ENCODE peak calls at places on chromosomes 6 and 20, in eight cellular contexts. T is mucosa of descending colon, F is breast epithelium, G is right atrium auricular region, I is A549, D is right lobe of liver, U is heart left ventricle, E is GM23248. W is an unnamed sample.

GRCh38 chr6:2725999-2726567 is 24.6 kb downstream of the MYLK4 start:
- DNase-seq in T (no peak), F (no peak), G (no peak), I (no peak), D (no peak), U (no peak), E (peak; percentile 69), W (peak; percentile 60)

GRCh38 chr6:35400901-35401311 is 51.2 kb upstream of the FANCE start:
- DNase-seq in T (peak; percentile 57), F (no peak), G (no peak), I (peak; percentile 32), D (no peak), U (no peak), E (peak; percentile 30), W (no peak)

GRCh38 chr6:96626749-96627353 is 63.9 kb downstream of the FHL5 start:
- DNase-seq in T (no peak), F (no peak), G (no peak), I (peak; percentile 10), D (no peak), U (no peak), E (peak; percentile 63), W (no peak)

GRCh38 chr6:29708432-29709177 is 14.6 kb upstream of the HLA-F start:
- DNase-seq in T (no peak), F (no peak), G (no peak), I (no peak), D (no peak), U (no peak), E (no peak), W (no peak)

GRCh38 chr20:2768632-2769015 is 31.8 kb downstream of the CPXM1 start:
- DNase-seq in T (no peak), F (no peak), G (no peak), I (no peak), D (no peak), U (no peak), E (no peak), W (no peak)

GRCh38 chr6:71298459-71298858 is 9.8 kb downstream of the OGFRL1 start:
- DNase-seq in T (no peak), F (no peak), G (no peak), I (no peak), D (no peak), U (no peak), E (no peak), W (no peak)

GRCh38 chr6:26124550-26125014 is 37.4 kb downstream of the HFE start:
- DNase-seq in T (no peak), F (no peak), G (no peak), I (no peak), D (no peak), U (no peak), E (peak; percentile 30), W (no peak)

GRCh38 chr20:1555952-1556351 is 1.6 kb downstream of the SIRPD start:
- DNase-seq in T (no peak), F (no peak), G (no peak), I (no peak), D (no peak), U (no peak), E (no peak), W (no peak)

GRCh38 chr6:48151142-48151541 is 40.1 kb upstream of the PTCHD4 start:
- DNase-seq in T (no peak), F (no peak), G (no peak), I (no peak), D (no peak), U (no peak), E (peak; percentile 7), W (no peak)

GRCh38 chr6:140828833-140829232 is 1303.9 kb upstream of the GJE1 start:
- DNase-seq in T (no peak), F (no peak), G (no peak), I (no peak), D (no peak), U (no peak), E (no peak), W (no peak)

GRCh38 chr6:73943930-73944652 is 248.1 kb downstream of the CD109 start:
- DNase-seq in T (no peak), F (no peak), G (no peak), I (no peak), D (no peak), U (no peak), E (peak; percentile 26), W (no peak)

GRCh38 chr6:139219271-139219729 is 72.5 kb downstream of the TXLNB start:
- DNase-seq in T (peak; percentile 84), F (peak; percentile 82), G (peak; percentile 91), I (peak; percentile 63), D (peak; percentile 86), U (peak; percentile 85), E (peak; percentile 94), W (peak; percentile 85)

GRCh38 chr20:4720977-4721349 is 746 bp upstream of the PRND start:
- DNase-seq in T (no peak), F (no peak), G (no peak), I (no peak), D (no peak), U (no peak), E (no peak), W (no peak)

GRCh38 chr20:11891081-11891826 is 26.4 kb upstream of the BTBD3 start:
- DNase-seq in T (peak; percentile 66), F (no peak), G (no peak), I (peak; percentile 43), D (peak; percentile 64), U (peak; percentile 77), E (peak; percentile 78), W (peak; percentile 87)

GRCh38 chr6:54404791-54405190 is 96.5 kb downstream of the TINAG start:
- DNase-seq in T (no peak), F (no peak), G (no peak), I (no peak), D (no peak), U (no peak), E (peak; percentile 33), W (no peak)

GRCh38 chr6:43702147-43702521 is 14.5 kb upstream of the MRPS18A start:
- DNase-seq in T (no peak), F (no peak), G (no peak), I (no peak), D (no peak), U (no peak), E (no peak), W (no peak)

GRCh38 chr20:51738877-51739447 is 29.2 kb downstream of the ATP9A start:
- DNase-seq in T (no peak), F (no peak), G (no peak), I (peak; percentile 35), D (no peak), U (no peak), E (no peak), W (no peak)

GRCh38 chr20:41141153-41141815 is 3.9 kb downstream of the PLCG1 start:
- DNase-seq in T (no peak), F (no peak), G (peak; percentile 72), I (no peak), D (no peak), U (peak; percentile 78), E (peak; percentile 31), W (peak; percentile 85)

DNA sequence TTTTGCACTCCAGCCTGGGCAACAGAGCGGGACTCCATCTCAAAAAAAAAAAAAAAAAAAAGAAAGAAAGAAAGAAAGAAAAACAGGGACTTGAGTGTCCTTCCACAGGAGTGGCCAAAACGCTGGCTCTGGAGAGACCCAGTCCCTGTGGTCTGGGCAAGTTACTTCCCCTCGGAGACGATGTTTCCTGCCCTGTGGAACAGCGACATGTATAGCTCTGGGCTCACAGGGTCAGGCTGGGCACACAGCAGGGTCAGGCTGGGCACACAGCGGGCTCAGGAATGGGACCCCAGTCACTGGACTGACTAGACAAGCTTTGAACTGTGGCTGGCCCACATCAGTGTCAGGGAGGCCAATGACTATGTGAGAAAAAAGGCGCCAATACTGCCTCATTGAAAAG is 110.7 kb downstream of the ASXL1 start:
- DNase-seq in T (peak; percentile 19), F (no peak), G (no peak), I (no peak), D (no peak), U (no peak), E (no peak), W (no peak)
- H3K4me1 ChIP-seq in T (peaks cover 87% of the 10 kb centered on the region), F (peaks cover 10% of the 10 kb centered on the region), G (no peaks in the 10 kb centered on the region), I (peaks cover 64% of the 10 kb centered on the region), D (peaks cover 47% of the 10 kb centered on the region), U (peaks cover 35% of the 10 kb centered on the region), E (no peaks in the 10 kb centered on the region), W (peaks cover 7% of the 10 kb centered on the region)

GRCh38 chr6:144583614-144583954 is 298.4 kb downstream of the UTRN start:
- DNase-seq in T (no peak), F (no peak), G (no peak), I (no peak), D (no peak), U (no peak), E (no peak), W (no peak)
- H3K4me3 ChIP-seq in T (no peak overlapping the region), F (peak overlapping the region; percentile 32), G (no peak overlapping the region), I (no peak overlapping the region), D (no peak overlapping the region), U (no peak overlapping the region), E (peak overlapping the region; percentile 61), W (no peak overlapping the region)

GRCh38 chr6:157753291-157753690 is 69.8 kb upstream of the SNX9 start:
- DNase-seq in T (no peak), F (no peak), G (no peak), I (no peak), D (no peak), U (no peak), E (peak; percentile 58), W (no peak)

GRCh38 chr6:157755032-157755751 is 67.9 kb upstream of the SNX9 start:
- DNase-seq in T (no peak), F (no peak), G (peak; percentile 26), I (no peak), D (no peak), U (no peak), E (peak; percentile 36), W (no peak)

GRCh38 chr6:157748839-157749571 is 74.0 kb upstream of the SNX9 start:
- DNase-seq in T (no peak), F (no peak), G (no peak), I (no peak), D (no peak), U (no peak), E (no peak), W (no peak)

GRCh38 chr6:157754351-157754750 is 68.7 kb upstream of the SNX9 start:
- DNase-seq in T (no peak), F (no peak), G (peak; percentile 30), I (no peak), D (no peak), U (no peak), E (no peak), W (no peak)

DNA sequence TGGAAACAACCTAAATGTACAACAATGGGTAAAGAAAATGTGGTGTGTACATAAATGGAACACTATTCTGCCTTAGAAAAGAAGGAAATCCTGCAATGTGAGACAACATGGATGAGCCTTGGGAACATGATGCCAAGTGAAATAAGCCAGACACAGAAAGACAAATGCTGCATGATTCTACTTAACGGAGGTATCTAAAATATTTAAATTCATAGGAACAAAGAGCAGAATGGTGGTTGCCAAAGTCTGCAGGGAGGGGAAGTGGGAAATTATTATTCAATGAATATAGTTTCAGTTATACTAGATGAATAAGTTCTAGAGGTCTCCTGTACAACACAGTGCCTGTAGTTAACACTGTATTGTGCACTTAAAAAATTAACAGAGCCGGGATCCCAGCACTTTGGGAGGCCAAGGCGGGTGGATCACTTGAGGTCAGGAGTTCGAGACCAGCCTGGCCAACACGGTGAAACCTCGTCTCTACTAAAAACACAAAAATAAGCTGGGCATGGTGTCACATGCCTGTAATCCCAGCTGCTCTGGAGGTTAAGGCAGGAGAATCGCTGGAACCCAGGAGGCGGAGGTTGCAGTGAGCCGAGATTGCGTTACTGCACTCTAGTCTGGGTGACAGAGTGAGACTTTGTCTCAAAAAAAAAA is 71.4 kb upstream of the SNX9 start:
- DNase-seq in T (no peak), F (no peak), G (no peak), I (no peak), D (no peak), U (no peak), E (no peak), W (no peak)
- H3K9me3 ChIP-seq in T (no peaks in the 10 kb centered on the region), F (no peaks in the 10 kb centered on the region), G (peaks cover 3% of the 10 kb centered on the region), I (no peaks in the 10 kb centered on the region), D (no peaks in the 10 kb centered on the region), U (peaks cover 4% of the 10 kb centered on the region), E (no peaks in the 10 kb centered on the region), W (no peaks in the 10 kb centered on the region)

GRCh38 chr20:25250508-25250907 is 2.6 kb downstream of the PYGB start:
- DNase-seq in T (no peak), F (no peak), G (peak; percentile 56), I (no peak), D (no peak), U (no peak), E (peak; percentile 42), W (no peak)
- H3K4me1 ChIP-seq in T (peaks cover 54% of the 10 kb centered on the region), F (no peaks in the 10 kb centered on the region), G (no peaks in the 10 kb centered on the region), I (peaks cover 74% of the 10 kb centered on the region), D (peaks cover 6% of the 10 kb centered on the region), U (peaks cover 27% of the 10 kb centered on the region), E (peaks cover 29% of the 10 kb centered on the region), W (peaks cover 16% of the 10 kb centered on the region)